ENCODE peak calls at places on chromosome 22, in ten cellular contexts. Q is NCI-H460; I is activated naive CD8-positive, alpha-beta T cell treated with anti-CD3 and anti-CD28 coated beads, Interleukin-2, amount 50 U/mL, for 24 hours; V is fibroblast of the conjunctiva; E is GM04504; C is amniotic stem cell; Y is stimulated activated CD4-positive, alpha-beta T cell treated with anti-CD3 and anti-CD28 coated beads, Interleukin-4, amount 100 ng/mL, for 1 hour; K is astrocyte of the spinal cord; R is activated CD4-positive, alpha-beta T cell treated with anti-CD3 and anti-CD28 coated beads for 36 hours; T is non-pigmented ciliary epithelial cell. G is an unnamed sample.
A peak's percentile ranks its signal among the peaks of the same experiment; 100 is the strongest.

GRCh38 chr22:24952837-24953293 is 349 bp downstream of the KIAA1671 start:
- DNase-seq in Q (peak; percentile 23), I (peak; percentile 5), V (no peak), E (no peak), C (no peak), Y (no peak), K (peak; percentile 64), R (no peak), T (no peak), G (no peak)

GRCh38 chr22:41902016-41902415 is 12.9 kb downstream of the SHISA8 start:
- DNase-seq in Q (no peak), I (no peak), V (no peak), E (no peak), C (no peak), Y (no peak), K (no peak), R (no peak), T (no peak), G (no peak)

GRCh38 chr22:44363214-44363979 is 50.6 kb upstream of the SHISAL1 start:
- DNase-seq in Q (peak; percentile 94), I (no peak), V (peak; percentile 50), E (peak; percentile 96), C (peak; percentile 93), Y (no peak), K (peak; percentile 95), R (no peak), T (no peak), G (no peak)

GRCh38 chr22:44497218-44497903 is 672 bp downstream of the RTL6 start:
- DNase-seq in Q (peak; percentile 22), I (peak; percentile 27), V (peak; percentile 1), E (peak; percentile 13), C (no peak), Y (no peak), K (peak; percentile 29), R (no peak), T (no peak), G (no peak)

GRCh38 chr22:46010177-46010867 is 33.4 kb upstream of the WNT7B start:
- DNase-seq in Q (no peak), I (no peak), V (no peak), E (peak; percentile 46), C (no peak), Y (no peak), K (peak; percentile 72), R (no peak), T (no peak), G (no peak)

GRCh38 chr22:38788417-38788816 is 5.5 kb downstream of the DNAL4 start:
- DNase-seq in Q (no peak), I (no peak), V (peak; percentile 75), E (peak; percentile 93), C (peak; percentile 75), Y (no peak), K (peak; percentile 89), R (no peak), T (peak; percentile 83), G (no peak)

GRCh38 chr22:45129703-45130524 is 33.8 kb upstream of the NUP50 start:
- DNase-seq in Q (no peak), I (peak; percentile 22), V (no peak), E (no peak), C (no peak), Y (no peak), K (no peak), R (peak; percentile 75), T (no peak), G (no peak)

GRCh38 chr22:29799217-29799680 is 32.1 kb downstream of the UQCR10 start:
- DNase-seq in Q (peak; percentile 86), I (no peak), V (peak; percentile 93), E (peak; percentile 95), C (peak; percentile 54), Y (no peak), K (peak; percentile 85), R (no peak), T (peak; percentile 72), G (no peak)

GRCh38 chr22:38873469-38874411 is 1.7 kb upstream of the CBX6 start:
- DNase-seq in Q (no peak), I (peak; percentile 59), V (no peak), E (no peak), C (no peak), Y (peak; percentile 73), K (no peak), R (peak; percentile 88), T (no peak), G (no peak)

GRCh38 chr22:50326959-50327710 is at the start of gene DENND6B:
- DNase-seq in Q (peak; percentile 59), I (peak; percentile 77), V (peak; percentile 49), E (peak; percentile 69), C (peak; percentile 65), Y (peak; percentile 74), K (peak; percentile 68), R (peak; percentile 88), T (no peak), G (peak; percentile 43)

GRCh38 chr22:50236731-50237409 is 8.0 kb downstream of the TUBGCP6 start:
- DNase-seq in Q (no peak), I (no peak), V (no peak), E (no peak), C (no peak), Y (no peak), K (peak; percentile 27), R (no peak), T (no peak), G (no peak)

GRCh38 chr22:18031670-18032454 is 7.5 kb upstream of the MICAL3 start:
- DNase-seq in Q (no peak), I (no peak), V (peak; percentile 82), E (peak; percentile 77), C (peak; percentile 83), Y (no peak), K (peak; percentile 93), R (no peak), T (peak; percentile 83), G (no peak)

GRCh38 chr22:50361688-50362087 is 18.6 kb downstream of the PPP6R2 start:
- DNase-seq in Q (no peak), I (peak; percentile 19), V (no peak), E (no peak), C (no peak), Y (no peak), K (no peak), R (no peak), T (no peak), G (no peak)

GRCh38 chr22:43393845-43394474 is 17.9 kb upstream of the MPPED1 start:
- DNase-seq in Q (no peak), I (no peak), V (no peak), E (no peak), C (no peak), Y (no peak), K (no peak), R (no peak), T (no peak), G (no peak)

GRCh38 chr22:32796865-32797573 is 4.5 kb upstream of the TIMP3 start:
- DNase-seq in Q (peak; percentile 2), I (peak; percentile 57), V (peak; percentile 86), E (peak; percentile 69), C (peak; percentile 72), Y (peak; percentile 49), K (peak; percentile 68), R (peak; percentile 81), T (peak; percentile 41), G (no peak)

GRCh38 chr22:41862160-41862529 is 29.2 kb downstream of the SREBF2 start:
- DNase-seq in Q (no peak), I (peak; percentile 44), V (no peak), E (no peak), C (no peak), Y (peak; percentile 53), K (peak; percentile 13), R (peak; percentile 74), T (no peak), G (no peak)

GRCh38 chr22:47052236-47053012 is 290.0 kb downstream of the TBC1D22A start:
- DNase-seq in Q (no peak), I (no peak), V (no peak), E (no peak), C (no peak), Y (no peak), K (no peak), R (no peak), T (no peak), G (no peak)

GRCh38 chr22:23119492-23120414 is 22.0 kb downstream of the RSPH14 start:
- DNase-seq in Q (no peak), I (peak; percentile 55), V (no peak), E (no peak), C (no peak), Y (peak; percentile 53), K (no peak), R (peak; percentile 78), T (no peak), G (no peak)

GRCh38 chr22:23402275-23403151 is 177.6 kb downstream of the IGLL1 start:
- DNase-seq in Q (peak; percentile 44), I (peak; percentile 61), V (no peak), E (no peak), C (no peak), Y (peak; percentile 53), K (peak; percentile 24), R (peak; percentile 82), T (no peak), G (peak; percentile 78)

GRCh38 chr22:19710769-19711106 is 3.6 kb upstream of the SEPTIN5 start:
- DNase-seq in Q (no peak), I (no peak), V (no peak), E (no peak), C (no peak), Y (no peak), K (no peak), R (no peak), T (no peak), G (no peak)

GRCh38 chr22:17716529-17716928 is 57.7 kb downstream of the BID start:
- DNase-seq in Q (no peak), I (no peak), V (no peak), E (no peak), C (no peak), Y (no peak), K (no peak), R (no peak), T (no peak), G (no peak)

GRCh38 chr22:31044262-31044861 is 36.8 kb upstream of the SMTN start:
- DNase-seq in Q (no peak), I (no peak), V (no peak), E (peak; percentile 50), C (no peak), Y (no peak), K (no peak), R (no peak), T (no peak), G (no peak)

GRCh38 chr22:18110194-18110943 is at the start of gene TUBA8:
- DNase-seq in Q (no peak), I (peak; percentile 61), V (no peak), E (no peak), C (no peak), Y (peak; percentile 51), K (peak; percentile 20), R (peak; percentile 68), T (no peak), G (no peak)

GRCh38 chr22:23875801-23876200 is 18.1 kb downstream of the SLC2A11 start:
- DNase-seq in Q (no peak), I (no peak), V (no peak), E (no peak), C (no peak), Y (no peak), K (no peak), R (no peak), T (no peak), G (no peak)

GRCh38 chr22:37581534-37581933 is 1.6 kb upstream of the LGALS2 start:
- DNase-seq in Q (no peak), I (no peak), V (no peak), E (no peak), C (no peak), Y (no peak), K (no peak), R (no peak), T (no peak), G (no peak)

GRCh38 chr22:31625661-31626426 is 36.2 kb downstream of the PISD start:
- DNase-seq in Q (no peak), I (no peak), V (peak; percentile 18), E (no peak), C (no peak), Y (no peak), K (peak; percentile 23), R (peak; percentile 13), T (no peak), G (no peak)

GRCh38 chr22:42326301-42326700 is 55.8 kb upstream of the TCF20 start:
- DNase-seq in Q (no peak), I (no peak), V (no peak), E (no peak), C (no peak), Y (no peak), K (no peak), R (no peak), T (no peak), G (no peak)

GRCh38 chr22:36084717-36085116 is 56.1 kb upstream of the RBFOX2 start:
- DNase-seq in Q (no peak), I (no peak), V (no peak), E (no peak), C (no peak), Y (no peak), K (no peak), R (no peak), T (no peak), G (no peak)